ENCODE peak calls at places on chromosome 11, in six cellular contexts. X, B, L, E, U and Z are unnamed samples.

GRCh38 chr11:72675221-72675620 is 999 bp upstream of the PDE2A start:
- DNase-seq in X (no peak), B (no peak), L (no peak), E (no peak), U (no peak), Z (no peak)

GRCh38 chr11:59573216-59573615 is 42.4 kb downstream of the OSBP start:
- DNase-seq in X (no peak), B (no peak), L (no peak), E (no peak), U (no peak), Z (no peak)

GRCh38 chr11:77147668-77148321 is 19.7 kb downstream of the MYO7A start:
- DNase-seq in X (no peak), B (no peak), L (no peak), E (no peak), U (no peak), Z (no peak)

GRCh38 chr11:92628401-92629292 is 340.8 kb upstream of the MTNR1B start:
- DNase-seq in X (no peak), B (no peak), L (no peak), E (no peak), U (no peak), Z (no peak)

GRCh38 chr11:8384199-8384821 is 120.6 kb upstream of the LMO1 start:
- DNase-seq in X (no peak), B (no peak), L (no peak), E (peak; percentile 46), U (no peak), Z (no peak)

GRCh38 chr11:17735823-17736772 is 1.5 kb downstream of the KCNC1 start:
- DNase-seq in X (no peak), B (no peak), L (no peak), E (no peak), U (no peak), Z (no peak)

GRCh38 chr11:70389191-70389590 is 9.1 kb upstream of the CTTN start:
- DNase-seq in X (no peak), B (no peak), L (no peak), E (no peak), U (no peak), Z (no peak)

GRCh38 chr11:65417221-65417701 is 5.3 kb upstream of the NEAT1 start:
- DNase-seq in X (no peak), B (peak; percentile 45), L (no peak), E (no peak), U (no peak), Z (no peak)

GRCh38 chr11:32297629-32298028 is 137.7 kb downstream of the WT1 start:
- DNase-seq in X (no peak), B (no peak), L (no peak), E (no peak), U (no peak), Z (no peak)

GRCh38 chr11:95599959-95600586 is 189.5 kb downstream of the FAM76B start:
- DNase-seq in X (no peak), B (no peak), L (no peak), E (no peak), U (no peak), Z (no peak)

GRCh38 chr11:45383229-45383628 is 97.1 kb upstream of the SYT13 start:
- DNase-seq in X (no peak), B (no peak), L (no peak), E (no peak), U (no peak), Z (no peak)

GRCh38 chr11:114813216-114813615 is 134.9 kb downstream of the NXPE2 start:
- DNase-seq in X (no peak), B (no peak), L (no peak), E (no peak), U (no peak), Z (no peak)

GRCh38 chr11:11988099-11988651 is 20.3 kb downstream of the DKK3 start:
- DNase-seq in X (no peak), B (no peak), L (no peak), E (no peak), U (no peak), Z (no peak)

GRCh38 chr11:120610101-120610500 is 98.6 kb downstream of the GRIK4 start:
- DNase-seq in X (no peak), B (no peak), L (no peak), E (no peak), U (no peak), Z (no peak)

GRCh38 chr11:77250881-77251640 is 50.4 kb downstream of the GDPD4 start:
- DNase-seq in X (no peak), B (no peak), L (no peak), E (no peak), U (no peak), Z (no peak)

GRCh38 chr11:72684236-72684912 is 10.2 kb upstream of the PDE2A start:
- DNase-seq in X (no peak), B (peak; percentile 74), L (peak; percentile 20), E (peak; percentile 33), U (peak; percentile 47), Z (peak; percentile 89)